ENCODE peak calls at places on chromosomes 11 and 22, in five cellular contexts. O is K562, S is psoas muscle, L is A549, P is tibial nerve. Z is an unnamed sample.

GRCh38 chr22:44357962-44358553 is 45.3 kb upstream of the SHISAL1 start:
- DNase-seq in O (no peak), S (peak), L (no peak), P (no peak), Z (peak)

GRCh38 chr22:38177926-38178604 is 3.6 kb downstream of the PLA2G6 start:
- DNase-seq in O (peak), S (peak), L (peak), P (peak), Z (peak)

GRCh38 chr11:12692238-12693074 is 18.2 kb downstream of the TEAD1 start:
- DNase-seq in O (peak), S (peak), L (peak), P (peak), Z (peak)

GRCh38 chr11:8760896-8761295 is 78.3 kb downstream of the RPL27A start:
- DNase-seq in O (no peak), S (no peak), L (no peak), P (no peak), Z (no peak)

GRCh38 chr22:20299736-20300136 is 20.1 kb downstream of the DGCR6L start:
- DNase-seq in O (no peak), S (peak), L (no peak), P (no peak), Z (no peak)

GRCh38 chr22:44689173-44689572 is 12.8 kb upstream of the PRR5 start:
- DNase-seq in O (no peak), S (no peak), L (no peak), P (no peak), Z (no peak)

GRCh38 chr11:47615249-47615648 is 21.0 kb upstream of the C1QTNF4 start:
- DNase-seq in O (no peak), S (no peak), L (no peak), P (no peak), Z (no peak)

GRCh38 chr11:112320668-112321067 is 60.0 kb upstream of the PLET1 start:
- DNase-seq in O (peak), S (peak), L (no peak), P (peak), Z (no peak)

GRCh38 chr11:96161271-96162089 is 181.5 kb downstream of the MAML2 start:
- DNase-seq in O (no peak), S (no peak), L (no peak), P (no peak), Z (no peak)

GRCh38 chr22:47452184-47452583 is 689.7 kb downstream of the TBC1D22A start:
- DNase-seq in O (peak), S (no peak), L (peak), P (no peak), Z (no peak)

GRCh38 chr22:21443735-21444421 is 23.3 kb upstream of the TMEM191C start:
- DNase-seq in O (no peak), S (no peak), L (no peak), P (no peak), Z (no peak)

GRCh38 chr11:126345759-126346585 is 9.5 kb upstream of the ST3GAL4 start:
- DNase-seq in O (peak), S (peak), L (no peak), P (no peak), Z (no peak)

DNA sequence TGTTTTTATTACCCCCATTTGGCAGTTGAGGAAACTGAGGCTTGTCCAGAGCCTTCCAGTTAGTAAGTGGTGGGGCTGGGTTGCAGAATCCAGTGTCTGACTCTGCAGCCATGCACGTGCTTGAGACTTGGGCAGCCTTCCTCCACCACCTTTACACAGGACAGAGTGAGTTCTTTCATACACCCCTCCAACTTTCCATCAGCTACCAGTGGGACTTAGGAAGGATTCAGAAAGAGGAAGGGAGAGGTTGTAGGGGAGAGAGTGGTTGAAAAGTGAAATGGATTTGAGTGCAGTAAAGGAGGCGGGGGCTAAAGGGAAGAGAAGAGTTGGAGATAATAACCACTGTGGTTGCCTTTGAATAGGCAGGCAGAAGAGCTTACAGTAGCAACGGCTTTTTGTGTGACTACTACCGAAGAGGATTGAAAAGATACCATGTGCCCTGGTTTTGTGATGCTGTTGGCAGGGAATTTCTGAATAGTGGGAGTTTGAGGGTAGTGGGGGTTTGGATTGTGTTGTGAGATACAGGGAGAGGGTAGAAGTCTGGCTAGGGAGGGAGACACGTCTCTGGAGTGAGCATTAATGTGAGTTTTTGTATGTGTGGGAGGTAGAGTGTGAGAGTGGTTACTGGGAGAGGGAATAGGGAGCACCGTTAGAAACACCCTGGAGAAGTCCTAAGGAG is 1.7 kb downstream of the UVRAG start:
- DNase-seq in O (peak), S (no peak), L (no peak), P (no peak), Z (no peak)
- H3K4me3 ChIP-seq in O (peak), S (peak), L (no peak), P (peak), Z (peak)

GRCh38 chr11:947744-948143 is 22.1 kb downstream of the AP2A2 start:
- DNase-seq in O (no peak), S (no peak), L (no peak), P (no peak), Z (no peak)

GRCh38 chr11:945986-946385 is 20.3 kb downstream of the AP2A2 start:
- DNase-seq in O (no peak), S (no peak), L (peak), P (no peak), Z (peak)

GRCh38 chr11:942853-943252 is 17.2 kb downstream of the AP2A2 start:
- DNase-seq in O (no peak), S (no peak), L (no peak), P (no peak), Z (no peak)

GRCh38 chr11:940496-941135 is 14.9 kb downstream of the AP2A2 start:
- DNase-seq in O (no peak), S (no peak), L (no peak), P (no peak), Z (no peak)

GRCh38 chr11:944711-945470 is 19.2 kb downstream of the AP2A2 start:
- DNase-seq in O (no peak), S (no peak), L (peak), P (no peak), Z (no peak)
- TF ChIP-seq CTCF in O (no peak), S (no peak), L (peak), P (no peak), Z (no peak)

GRCh38 chr11:117068303-117068860 is 29.8 kb downstream of the SIK3 start:
- DNase-seq in O (no peak), S (no peak), L (no peak), P (no peak), Z (peak)
- H3K27ac ChIP-seq in O (no peak), S (no peak), L (peak), P (no peak), Z (peak)

GRCh38 chr22:28112130-28112529 is 193.1 kb upstream of the PITPNB start:
- DNase-seq in O (no peak), S (no peak), L (no peak), P (no peak), Z (no peak)

GRCh38 chr22:28112548-28113043 is 193.5 kb upstream of the PITPNB start:
- DNase-seq in O (peak), S (peak), L (peak), P (no peak), Z (no peak)

GRCh38 chr22:28118957-28119631 is 200.0 kb upstream of the PITPNB start:
- DNase-seq in O (no peak), S (no peak), L (no peak), P (no peak), Z (no peak)

GRCh38 chr22:28116261-28116673 is 197.2 kb upstream of the PITPNB start:
- DNase-seq in O (no peak), S (peak), L (peak), P (no peak), Z (no peak)

GRCh38 chr22:28115426-28115825 is 196.4 kb upstream of the PITPNB start:
- DNase-seq in O (no peak), S (no peak), L (no peak), P (no peak), Z (no peak)
- H3K4me3 ChIP-seq in O (no peak), S (no peak), L (no peak), P (no peak), Z (no peak)

GRCh38 chr11:113835306-113835705 is 40.1 kb downstream of the USP28 start:
- DNase-seq in O (no peak), S (no peak), L (no peak), P (no peak), Z (no peak)
- TF ChIP-seq CTCF in O (no peak), S (no peak), L (no peak), P (no peak), Z (no peak)

GRCh38 chr11:77267910-77268309 is 33.6 kb downstream of the GDPD4 start:
- DNase-seq in O (no peak), S (no peak), L (no peak), P (no peak), Z (no peak)
- H3K27ac ChIP-seq in O (no peak), S (no peak), L (no peak), P (no peak), Z (no peak)

DNA sequence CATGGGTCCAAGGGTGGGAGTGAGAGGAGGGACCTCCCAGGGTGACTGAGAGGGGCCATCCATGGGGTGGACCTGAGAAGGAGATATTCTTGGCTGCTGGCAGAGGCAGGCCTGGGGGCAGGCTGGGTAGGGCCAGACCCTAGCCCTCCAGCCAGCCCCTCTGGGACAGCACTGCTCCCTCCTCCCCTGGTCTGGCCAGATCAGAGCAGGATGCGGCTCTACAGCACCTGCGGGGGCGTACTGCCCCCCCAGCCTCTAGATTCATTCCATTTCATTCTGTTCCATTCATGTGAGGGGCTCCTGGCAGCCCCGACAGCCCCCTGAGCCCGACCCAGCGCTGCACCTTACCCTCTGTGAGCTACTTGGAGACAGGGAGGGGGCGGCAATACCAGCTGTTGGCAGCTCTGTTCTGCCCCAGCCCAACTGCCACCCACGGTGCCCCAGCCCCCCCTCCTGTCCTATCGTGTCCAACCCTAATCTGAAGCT is 34.3 kb upstream of the MYRF start:
- DNase-seq in O (no peak), S (no peak), L (no peak), P (no peak), Z (no peak)
- H3K4me3 ChIP-seq in O (no peak), S (peak), L (no peak), P (peak), Z (peak)

DNA sequence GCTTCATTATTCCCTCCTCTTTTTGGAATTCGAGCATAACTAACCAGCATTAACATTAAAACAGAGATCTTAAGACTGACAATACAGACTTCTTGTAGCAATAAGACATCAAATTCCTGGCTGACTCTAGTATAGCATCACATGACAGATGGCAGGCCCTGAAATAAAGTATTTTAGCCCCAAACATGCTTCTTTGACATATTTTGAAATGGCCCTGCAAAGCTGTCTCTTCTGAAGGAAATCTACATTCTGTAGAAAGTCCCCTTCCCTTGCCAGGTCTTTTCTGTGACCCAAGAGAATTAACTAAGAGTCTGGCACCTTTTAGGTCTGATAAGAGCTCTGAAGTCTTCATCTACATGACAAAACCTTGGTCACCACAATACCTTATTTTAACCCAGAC is 38.5 kb upstream of the GNAZ start:
- DNase-seq in O (no peak), S (no peak), L (no peak), P (no peak), Z (no peak)
- TF ChIP-seq CTCF in O (no peak), S (no peak), L (no peak), P (no peak), Z (no peak)